ENCODE peak calls at places on chromosomes 11 and 22, in eight cellular contexts. One of them, this sample, is unnamed.

GRCh38 chr11:86803136-86803535 is 2.8 kb downstream of the PRSS23 start:
- DNase-seq in GM23338: no peak
- DNase-seq in prostate gland: no peak
- DNase-seq in CD8-positive, alpha-beta T cell: no peak
- DNase-seq in left lung: no peak
- DNase-seq in stomach: no peak
- DNase-seq in dorsolateral prefrontal cortex: no peak
- DNase-seq in Peyer's patch: no peak
- DNase-seq in this sample: no peak

GRCh38 chr11:73818838-73819237 is 31.2 kb downstream of the MRPL48 start:
- DNase-seq in GM23338: peak
- DNase-seq in prostate gland: no peak
- DNase-seq in CD8-positive, alpha-beta T cell: no peak
- DNase-seq in left lung: no peak
- DNase-seq in stomach: no peak
- DNase-seq in dorsolateral prefrontal cortex: no peak
- DNase-seq in Peyer's patch: no peak
- DNase-seq in this sample: peak

GRCh38 chr11:118406599-118407166 is 5.3 kb downstream of the ATP5MG start:
- DNase-seq in GM23338: no peak
- DNase-seq in prostate gland: no peak
- DNase-seq in CD8-positive, alpha-beta T cell: no peak
- DNase-seq in left lung: no peak
- DNase-seq in stomach: no peak
- DNase-seq in dorsolateral prefrontal cortex: no peak
- DNase-seq in Peyer's patch: no peak
- DNase-seq in this sample: no peak

GRCh38 chr11:107669893-107670601 is 41.8 kb downstream of the SLN start:
- DNase-seq in GM23338: peak
- DNase-seq in prostate gland: no peak
- DNase-seq in CD8-positive, alpha-beta T cell: no peak
- DNase-seq in left lung: no peak
- DNase-seq in stomach: no peak
- DNase-seq in dorsolateral prefrontal cortex: no peak
- DNase-seq in Peyer's patch: no peak
- DNase-seq in this sample: no peak

GRCh38 chr22:18968011-18968749 is 32.1 kb upstream of the PRODH start:
- DNase-seq in GM23338: peak
- DNase-seq in prostate gland: no peak
- DNase-seq in CD8-positive, alpha-beta T cell: no peak
- DNase-seq in left lung: no peak
- DNase-seq in stomach: no peak
- DNase-seq in dorsolateral prefrontal cortex: no peak
- DNase-seq in Peyer's patch: peak
- DNase-seq in this sample: peak

GRCh38 chr22:42277988-42278776 is 7.7 kb upstream of the TCF20 start:
- DNase-seq in GM23338: no peak
- DNase-seq in prostate gland: no peak
- DNase-seq in CD8-positive, alpha-beta T cell: no peak
- DNase-seq in left lung: no peak
- DNase-seq in stomach: no peak
- DNase-seq in dorsolateral prefrontal cortex: peak
- DNase-seq in Peyer's patch: peak
- DNase-seq in this sample: peak

GRCh38 chr11:7600205-7600775 is 73.0 kb downstream of the CYB5R2 start:
- DNase-seq in GM23338: no peak
- DNase-seq in prostate gland: peak
- DNase-seq in CD8-positive, alpha-beta T cell: no peak
- DNase-seq in left lung: peak
- DNase-seq in stomach: peak
- DNase-seq in dorsolateral prefrontal cortex: no peak
- DNase-seq in Peyer's patch: no peak
- DNase-seq in this sample: no peak

GRCh38 chr22:49853981-49854791 is 542 bp downstream of the ZBED4 start:
- DNase-seq in GM23338: peak
- DNase-seq in prostate gland: peak
- DNase-seq in CD8-positive, alpha-beta T cell: no peak
- DNase-seq in left lung: no peak
- DNase-seq in stomach: no peak
- DNase-seq in dorsolateral prefrontal cortex: no peak
- DNase-seq in Peyer's patch: peak
- DNase-seq in this sample: peak

GRCh38 chr22:23533328-23533762 is 46.7 kb downstream of the IGLL1 start:
- DNase-seq in GM23338: peak
- DNase-seq in prostate gland: no peak
- DNase-seq in CD8-positive, alpha-beta T cell: peak
- DNase-seq in left lung: peak
- DNase-seq in stomach: no peak
- DNase-seq in dorsolateral prefrontal cortex: no peak
- DNase-seq in Peyer's patch: peak
- DNase-seq in this sample: peak

GRCh38 chr11:15113381-15113780 is 1.3 kb upstream of the INSC start:
- DNase-seq in GM23338: no peak
- DNase-seq in prostate gland: no peak
- DNase-seq in CD8-positive, alpha-beta T cell: no peak
- DNase-seq in left lung: no peak
- DNase-seq in stomach: no peak
- DNase-seq in dorsolateral prefrontal cortex: no peak
- DNase-seq in Peyer's patch: no peak
- DNase-seq in this sample: no peak

GRCh38 chr11:122804161-122804560 is 34.1 kb upstream of the CRTAM start:
- DNase-seq in GM23338: no peak
- DNase-seq in prostate gland: no peak
- DNase-seq in CD8-positive, alpha-beta T cell: no peak
- DNase-seq in left lung: no peak
- DNase-seq in stomach: no peak
- DNase-seq in dorsolateral prefrontal cortex: no peak
- DNase-seq in Peyer's patch: no peak
- DNase-seq in this sample: no peak

GRCh38 chr11:57463596-57464342 is 3.4 kb downstream of the RTN4RL2 start:
- DNase-seq in GM23338: no peak
- DNase-seq in prostate gland: no peak
- DNase-seq in CD8-positive, alpha-beta T cell: no peak
- DNase-seq in left lung: no peak
- DNase-seq in stomach: no peak
- DNase-seq in dorsolateral prefrontal cortex: no peak
- DNase-seq in Peyer's patch: no peak
- DNase-seq in this sample: peak

GRCh38 chr11:8002676-8003075 is 15.5 kb downstream of the EIF3F start:
- DNase-seq in GM23338: no peak
- DNase-seq in prostate gland: no peak
- DNase-seq in CD8-positive, alpha-beta T cell: no peak
- DNase-seq in left lung: no peak
- DNase-seq in stomach: no peak
- DNase-seq in dorsolateral prefrontal cortex: no peak
- DNase-seq in Peyer's patch: no peak
- DNase-seq in this sample: no peak

GRCh38 chr11:122668562-122669090 is 13.1 kb downstream of the UBASH3B start:
- DNase-seq in GM23338: no peak
- DNase-seq in prostate gland: no peak
- DNase-seq in CD8-positive, alpha-beta T cell: no peak
- DNase-seq in left lung: no peak
- DNase-seq in stomach: no peak
- DNase-seq in dorsolateral prefrontal cortex: no peak
- DNase-seq in Peyer's patch: no peak
- DNase-seq in this sample: no peak

GRCh38 chr11:107619926-107620325 is 29.0 kb downstream of the ELMOD1 start:
- DNase-seq in GM23338: no peak
- DNase-seq in prostate gland: no peak
- DNase-seq in CD8-positive, alpha-beta T cell: no peak
- DNase-seq in left lung: no peak
- DNase-seq in stomach: no peak
- DNase-seq in dorsolateral prefrontal cortex: no peak
- DNase-seq in Peyer's patch: no peak
- DNase-seq in this sample: no peak

GRCh38 chr11:85167471-85167870 is 459.7 kb downstream of the DLG2 start:
- DNase-seq in GM23338: no peak
- DNase-seq in prostate gland: no peak
- DNase-seq in CD8-positive, alpha-beta T cell: no peak
- DNase-seq in left lung: no peak
- DNase-seq in stomach: no peak
- DNase-seq in dorsolateral prefrontal cortex: no peak
- DNase-seq in Peyer's patch: no peak
- DNase-seq in this sample: no peak

GRCh38 chr11:12235945-12236743 is 125.8 kb downstream of the MICAL2 start:
- DNase-seq in GM23338: peak
- DNase-seq in prostate gland: peak
- DNase-seq in CD8-positive, alpha-beta T cell: peak
- DNase-seq in left lung: peak
- DNase-seq in stomach: peak
- DNase-seq in dorsolateral prefrontal cortex: no peak
- DNase-seq in Peyer's patch: no peak
- DNase-seq in this sample: peak

GRCh38 chr11:121743285-121743684 is 290.5 kb upstream of the SORL1-AS1 start:
- DNase-seq in GM23338: no peak
- DNase-seq in prostate gland: no peak
- DNase-seq in CD8-positive, alpha-beta T cell: no peak
- DNase-seq in left lung: no peak
- DNase-seq in stomach: no peak
- DNase-seq in dorsolateral prefrontal cortex: no peak
- DNase-seq in Peyer's patch: no peak
- DNase-seq in this sample: no peak

GRCh38 chr11:16843307-16843706 is 104.9 kb downstream of the C11orf58 start:
- DNase-seq in GM23338: no peak
- DNase-seq in prostate gland: peak
- DNase-seq in CD8-positive, alpha-beta T cell: no peak
- DNase-seq in left lung: no peak
- DNase-seq in stomach: peak
- DNase-seq in dorsolateral prefrontal cortex: no peak
- DNase-seq in Peyer's patch: no peak
- DNase-seq in this sample: no peak

GRCh38 chr11:128519353-128519752 is 68.0 kb downstream of the ETS1 start:
- DNase-seq in GM23338: no peak
- DNase-seq in prostate gland: no peak
- DNase-seq in CD8-positive, alpha-beta T cell: no peak
- DNase-seq in left lung: no peak
- DNase-seq in stomach: no peak
- DNase-seq in dorsolateral prefrontal cortex: no peak
- DNase-seq in Peyer's patch: no peak
- DNase-seq in this sample: no peak

GRCh38 chr11:117217141-117217609 is 14.7 kb downstream of the PCSK7 start:
- DNase-seq in GM23338: no peak
- DNase-seq in prostate gland: no peak
- DNase-seq in CD8-positive, alpha-beta T cell: no peak
- DNase-seq in left lung: no peak
- DNase-seq in stomach: no peak
- DNase-seq in dorsolateral prefrontal cortex: no peak
- DNase-seq in Peyer's patch: no peak
- DNase-seq in this sample: no peak
- H3K27ac ChIP-seq in GM23338: no peak
- H3K27ac ChIP-seq in prostate gland: peak
- H3K27ac ChIP-seq in CD8-positive, alpha-beta T cell: no peak
- H3K27ac ChIP-seq in left lung: no peak
- H3K27ac ChIP-seq in stomach: peak
- H3K27ac ChIP-seq in dorsolateral prefrontal cortex: peak
- H3K27ac ChIP-seq in Peyer's patch: peak
- H3K27ac ChIP-seq in this sample: no peak

DNA sequence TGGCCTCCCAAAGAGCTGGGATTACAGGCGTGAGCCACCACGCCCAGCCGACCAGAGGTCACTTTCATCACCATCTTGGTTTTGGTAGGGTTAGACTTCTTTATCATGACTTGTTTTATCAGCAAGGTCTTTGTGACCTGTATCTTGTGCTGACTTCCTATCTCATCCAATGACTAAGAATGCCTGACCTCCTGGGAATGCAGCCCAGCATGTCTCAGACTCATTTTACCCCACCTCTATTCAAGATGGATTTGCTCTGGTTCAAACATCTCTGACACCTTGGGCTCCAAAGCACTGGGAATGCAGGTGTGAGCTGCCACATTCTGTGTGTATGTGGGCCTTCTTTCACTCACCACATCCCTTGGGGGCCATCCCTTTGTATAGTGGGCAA is 5.1 kb upstream of the TALDO1 start:
- DNase-seq in GM23338: no peak
- DNase-seq in prostate gland: no peak
- DNase-seq in CD8-positive, alpha-beta T cell: no peak
- DNase-seq in left lung: no peak
- DNase-seq in stomach: no peak
- DNase-seq in dorsolateral prefrontal cortex: no peak
- DNase-seq in Peyer's patch: no peak
- DNase-seq in this sample: no peak
- H3K4me3 ChIP-seq in GM23338: no peak
- H3K4me3 ChIP-seq in prostate gland: no peak
- H3K4me3 ChIP-seq in CD8-positive, alpha-beta T cell: no peak
- H3K4me3 ChIP-seq in left lung: no peak
- H3K4me3 ChIP-seq in stomach: no peak
- H3K4me3 ChIP-seq in dorsolateral prefrontal cortex: no peak
- H3K4me3 ChIP-seq in Peyer's patch: no peak
- H3K4me3 ChIP-seq in this sample: no peak

DNA sequence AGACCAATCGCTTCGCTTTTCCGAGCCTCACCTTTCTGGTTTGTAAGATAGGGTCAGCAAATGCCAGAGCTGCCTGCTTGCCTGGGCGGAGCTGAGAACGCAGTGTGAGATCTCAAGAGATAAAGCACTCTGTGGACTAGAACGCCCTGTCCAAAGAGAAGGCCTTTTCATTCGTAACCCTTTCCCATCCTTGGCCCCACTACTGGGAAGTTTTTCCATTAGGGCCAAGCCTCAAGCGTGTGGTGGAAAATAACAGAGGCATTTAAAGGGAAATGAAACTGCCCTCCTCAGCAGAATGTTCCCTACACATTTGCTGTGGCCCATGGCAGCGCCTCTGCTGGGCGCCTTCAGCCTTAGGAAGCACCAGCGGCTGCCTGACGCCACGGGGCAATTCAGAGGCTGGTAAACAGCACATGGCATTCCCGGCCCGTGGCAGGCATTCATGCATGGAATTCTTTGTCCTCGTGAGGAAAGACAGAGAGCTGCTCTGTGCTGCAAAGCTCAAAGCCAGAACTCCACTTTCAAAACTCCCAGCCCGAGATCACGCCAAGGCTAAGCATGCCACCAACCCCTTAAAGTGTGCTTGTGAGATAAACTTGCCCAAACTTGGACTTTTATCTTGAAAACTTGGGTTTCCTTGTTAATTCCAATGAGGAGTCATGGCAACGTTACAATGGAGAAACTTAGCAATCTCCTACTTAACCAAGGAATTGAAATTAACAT is 38.1 kb downstream of the AHNAK start:
- DNase-seq in GM23338: peak
- DNase-seq in prostate gland: peak
- DNase-seq in CD8-positive, alpha-beta T cell: no peak
- DNase-seq in left lung: peak
- DNase-seq in stomach: peak
- DNase-seq in dorsolateral prefrontal cortex: peak
- DNase-seq in Peyer's patch: peak
- DNase-seq in this sample: peak
- TF ChIP-seq CTCF in GM23338: peak
- TF ChIP-seq CTCF in prostate gland: no peak
- TF ChIP-seq CTCF in CD8-positive, alpha-beta T cell: no peak
- TF ChIP-seq CTCF in left lung: peak
- TF ChIP-seq CTCF in stomach: no peak
- TF ChIP-seq CTCF in dorsolateral prefrontal cortex: peak
- TF ChIP-seq CTCF in Peyer's patch: no peak
- TF ChIP-seq CTCF in this sample: peak

DNA sequence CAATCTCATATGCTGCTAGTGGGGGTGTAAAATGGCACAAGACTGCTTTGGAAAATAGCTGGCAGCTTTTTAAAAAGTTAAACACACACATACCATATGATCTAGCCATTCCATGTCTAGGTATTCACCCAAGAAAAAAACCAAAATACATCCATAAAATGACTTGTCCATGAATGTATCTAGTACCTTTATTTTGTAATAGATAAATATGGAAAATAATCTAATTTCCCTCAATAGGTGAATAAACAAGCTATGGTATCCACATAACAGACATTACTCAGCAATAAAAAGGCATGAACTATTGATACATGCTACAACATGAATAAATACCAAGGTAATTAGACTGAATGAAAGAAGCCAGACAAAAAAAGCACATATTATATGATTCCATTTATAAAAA is 22.9 kb downstream of the RNF141 start:
- DNase-seq in GM23338: no peak
- DNase-seq in prostate gland: no peak
- DNase-seq in CD8-positive, alpha-beta T cell: no peak
- DNase-seq in left lung: no peak
- DNase-seq in stomach: no peak
- DNase-seq in dorsolateral prefrontal cortex: no peak
- DNase-seq in Peyer's patch: no peak
- DNase-seq in this sample: no peak
- H3K27ac ChIP-seq in GM23338: no peak
- H3K27ac ChIP-seq in prostate gland: no peak
- H3K27ac ChIP-seq in CD8-positive, alpha-beta T cell: no peak
- H3K27ac ChIP-seq in left lung: no peak
- H3K27ac ChIP-seq in stomach: no peak
- H3K27ac ChIP-seq in dorsolateral prefrontal cortex: peak
- H3K27ac ChIP-seq in Peyer's patch: no peak
- H3K27ac ChIP-seq in this sample: no peak